ENCODE peak calls at places on chromosomes 11 and 22, in eight cellular contexts. H is CD4-positive, CD25-positive, alpha-beta regulatory T cell; D is naive thymus-derived CD4-positive, alpha-beta T cell; W is psoas muscle; L is pancreas; T is left cardiac atrium; E is right cardiac atrium; P is stimulated activated naive CD8-positive, alpha-beta T cell treated with anti-CD3 and anti-CD28 coated beads, Interleukin-15, Interleukin-2, amounts not matched to agents 100 U/mL and 50 U/mL, for 24 hours. Y is an unnamed sample.

GRCh38 chr11:12185914-12186313 is 75.5 kb downstream of the MICAL2 start:
- ATAC-seq in D (no peak), E (peak), T (peak), L (no peak), W (no peak), H (no peak), P (no peak), Y (no peak)

GRCh38 chr11:93908689-93909088 is 58.3 kb upstream of the VSTM5 start:
- ATAC-seq in L (no peak), H (no peak), D (no peak), W (no peak), E (no peak), P (no peak), T (no peak), Y (no peak)

GRCh38 chr11:36744375-36745168 is 146.5 kb upstream of the RAG2 start:
- ATAC-seq in L (peak), P (peak), H (no peak), W (peak), E (peak), D (peak), T (peak), Y (peak)

GRCh38 chr22:21780259-21780658 is 44.7 kb upstream of the YPEL1 start:
- ATAC-seq in T (no peak), D (peak), P (no peak), L (no peak), H (no peak), W (no peak), E (no peak), Y (no peak)

GRCh38 chr11:76459846-76460245 is 15.0 kb downstream of the EMSY start:
- ATAC-seq in E (peak), W (no peak), L (no peak), H (no peak), D (no peak), T (no peak), P (no peak), Y (no peak)

GRCh38 chr22:25929479-25929878 is 187.5 kb downstream of the MYO18B start:
- ATAC-seq in H (no peak), L (no peak), W (no peak), T (no peak), P (no peak), D (no peak), E (no peak), Y (no peak)

GRCh38 chr22:23098718-23099524 is 28.6 kb downstream of the GNAZ start:
- ATAC-seq in P (no peak), T (peak), D (no peak), W (peak), L (peak), E (peak), H (no peak), Y (no peak)

GRCh38 chr11:15233386-15233785 is 118.7 kb downstream of the INSC start:
- ATAC-seq in H (no peak), P (no peak), T (no peak), E (no peak), W (no peak), L (no peak), D (no peak), Y (no peak)

GRCh38 chr22:47201186-47201995 is 438.9 kb downstream of the TBC1D22A start:
- ATAC-seq in T (peak), W (peak), P (no peak), L (peak), H (no peak), D (no peak), E (no peak), Y (no peak)

GRCh38 chr11:95165638-95166037 is 65.4 kb downstream of the SESN3 start:
- ATAC-seq in D (no peak), H (no peak), W (no peak), T (no peak), E (no peak), L (no peak), P (no peak), Y (no peak)

GRCh38 chr11:92576315-92576714 is 351.7 kb downstream of the FAT3 start:
- ATAC-seq in L (peak), P (no peak), E (no peak), D (no peak), W (no peak), T (no peak), H (no peak), Y (no peak)

GRCh38 chr22:17096095-17096494 is 11.3 kb downstream of the IL17RA start:
- ATAC-seq in P (no peak), W (no peak), L (no peak), E (no peak), D (no peak), H (no peak), T (no peak), Y (no peak)

GRCh38 chr22:41648431-41648830 is 27.3 kb downstream of the XRCC6 start:
- ATAC-seq in L (no peak), T (no peak), D (no peak), E (no peak), H (no peak), P (no peak), W (no peak), Y (peak)